ENCODE peak calls at places on chromosomes 6 and 20, in seven cellular contexts. G is lung, S is endothelial cell of umbilical vein, P is spleen, D is mucosa of descending colon, A is kidney epithelial cell, Z is cardiac muscle cell. E is an unnamed sample.

GRCh38 chr6:19444481-19444880 is 392.7 kb upstream of the ID4 start:
- DNase-seq in P (no peak), D (no peak), Z (peak), G (no peak), S (no peak), A (no peak), E (no peak)

GRCh38 chr6:119350202-119351004 is 842 bp upstream of the MAN1A1 start:
- DNase-seq in S (peak), P (no peak), Z (peak), D (no peak), G (peak), A (no peak), E (peak)

GRCh38 chr20:60403105-60403741 is 445.0 kb downstream of the CDH26 start:
- DNase-seq in G (no peak), A (no peak), P (no peak), D (no peak), S (no peak), Z (no peak), E (no peak)

GRCh38 chr6:34412643-34413214 is 13.1 kb downstream of the RPS10 start:
- DNase-seq in S (no peak), G (no peak), Z (peak), P (no peak), D (no peak), A (no peak), E (no peak)

GRCh38 chr6:35014341-35014740 is 125.3 kb downstream of the ANKS1A start:
- DNase-seq in P (no peak), G (no peak), D (no peak), S (no peak), A (no peak), Z (no peak), E (no peak)

GRCh38 chr6:157982297-157982579 is 575 bp downstream of the SYNJ2 start:
- DNase-seq in D (peak), S (peak), G (no peak), P (no peak), A (no peak), Z (peak), E (no peak)

GRCh38 chr6:38270367-38270766 is 369.4 kb downstream of the BTBD9 start:
- DNase-seq in D (no peak), G (no peak), A (no peak), P (no peak), S (no peak), Z (no peak), E (no peak)

GRCh38 chr20:61804896-61805295 is 260.8 kb downstream of the TAF4 start:
- DNase-seq in P (peak), G (no peak), D (peak), A (no peak), Z (no peak), S (no peak), E (no peak)

GRCh38 chr20:49563015-49563980 is 4.6 kb downstream of the PTGIS start:
- DNase-seq in D (no peak), S (no peak), G (no peak), Z (no peak), P (no peak), A (no peak), E (no peak)

GRCh38 chr6:34959221-34959620 is 70.2 kb downstream of the ANKS1A start:
- DNase-seq in S (no peak), Z (no peak), P (no peak), G (no peak), A (no peak), D (no peak), E (no peak)

GRCh38 chr20:33267691-33268090 is 15.3 kb upstream of the BPIFB1 start:
- DNase-seq in G (no peak), S (no peak), D (no peak), A (no peak), P (no peak), Z (no peak), E (no peak)

GRCh38 chr20:63697868-63698545 is 1.6 kb downstream of the TNFRSF6B start:
- DNase-seq in P (peak), A (no peak), Z (no peak), S (no peak), D (no peak), G (no peak), E (no peak)

GRCh38 chr20:63696311-63696627 is 183 bp upstream of the TNFRSF6B start:
- DNase-seq in Z (peak), D (peak), G (no peak), A (no peak), S (no peak), P (peak), E (no peak)

GRCh38 chr20:63697357-63697867 is 960 bp downstream of the TNFRSF6B start:
- DNase-seq in P (peak), S (no peak), D (peak), Z (no peak), G (no peak), A (no peak), E (no peak)

GRCh38 chr20:63695419-63696310 is 787 bp upstream of the TNFRSF6B start:
- DNase-seq in S (no peak), P (no peak), Z (no peak), D (peak), G (no peak), A (no peak), E (no peak)

GRCh38 chr20:63696628-63697356 is at the start of gene TNFRSF6B:
- DNase-seq in S (peak), G (no peak), P (peak), D (peak), A (no peak), Z (no peak), E (no peak)
- H3K4me3 ChIP-seq in S (peak), G (peak), P (peak), D (no peak), A (peak), Z (no peak), E (peak)

GRCh38 chr6:14284969-14285368 is 167.4 kb downstream of the CD83 start:
- DNase-seq in P (no peak), S (no peak), G (no peak), Z (no peak), D (no peak), A (no peak), E (no peak)

GRCh38 chr6:14281831-14282230 is 164.3 kb downstream of the CD83 start:
- DNase-seq in P (no peak), S (no peak), A (no peak), G (no peak), Z (no peak), D (no peak), E (no peak)

GRCh38 chr6:14282854-14283505 is 165.4 kb downstream of the CD83 start:
- DNase-seq in G (no peak), Z (no peak), D (no peak), A (no peak), P (no peak), S (no peak), E (no peak)

GRCh38 chr6:14282326-14282725 is 164.8 kb downstream of the CD83 start:
- DNase-seq in S (no peak), A (no peak), D (no peak), P (no peak), G (no peak), Z (no peak), E (no peak)

GRCh38 chr6:14283600-14284235 is 166.1 kb downstream of the CD83 start:
- DNase-seq in D (no peak), Z (no peak), P (no peak), A (no peak), G (no peak), S (no peak), E (peak)
- TF ChIP-seq CTCF in D (no peak), Z (peak), P (no peak), A (no peak), G (no peak), S (no peak), E (peak)

GRCh38 chr6:84910881-84911607 is 146.6 kb upstream of the TBX18 start:
- DNase-seq in S (peak), A (no peak), D (no peak), P (no peak), G (no peak), Z (no peak), E (no peak)
- H3K4me3 ChIP-seq in S (no peak), A (no peak), D (no peak), P (no peak), G (no peak), Z (no peak), E (no peak)

GRCh38 chr6:160254467-160255312 is 3.9 kb downstream of the SLC22A2 start:
- DNase-seq in A (peak), G (no peak), S (no peak), P (no peak), D (peak), Z (no peak), E (peak)
- TF ChIP-seq CTCF in A (peak), G (no peak), S (no peak), P (no peak), D (no peak), Z (no peak), E (peak)

GRCh38 chr6:26502169-26502568 is 2.1 kb downstream of the BTN1A1 start:
- DNase-seq in P (no peak), Z (no peak), A (no peak), D (no peak), G (no peak), S (no peak), E (no peak)
- H3K4me3 ChIP-seq in P (no peak), Z (peak), A (no peak), D (no peak), G (no peak), S (no peak), E (no peak)

GRCh38 chr20:39429716-39430115 is 467.6 kb downstream of the DHX35 start:
- DNase-seq in G (no peak), D (no peak), S (no peak), P (no peak), A (no peak), Z (no peak), E (peak)
- TF ChIP-seq CTCF in G (no peak), D (no peak), S (no peak), P (no peak), A (peak), Z (no peak), E (peak)

GRCh38 chr6:4929319-4929718 is 74.5 kb downstream of the RPP40 start:
- DNase-seq in S (no peak), P (no peak), G (no peak), D (no peak), Z (peak), A (no peak), E (no peak)

GRCh38 chr6:4931530-4932505 is 72.0 kb downstream of the RPP40 start:
- DNase-seq in P (no peak), D (no peak), S (no peak), G (no peak), Z (peak), A (no peak), E (no peak)

GRCh38 chr6:4925580-4925979 is 78.3 kb downstream of the RPP40 start:
- DNase-seq in S (no peak), A (no peak), P (no peak), Z (no peak), G (no peak), D (no peak), E (no peak)

GRCh38 chr6:4930025-4930692 is 73.7 kb downstream of the RPP40 start:
- DNase-seq in P (no peak), S (no peak), A (no peak), Z (no peak), D (no peak), G (no peak), E (no peak)

DNA sequence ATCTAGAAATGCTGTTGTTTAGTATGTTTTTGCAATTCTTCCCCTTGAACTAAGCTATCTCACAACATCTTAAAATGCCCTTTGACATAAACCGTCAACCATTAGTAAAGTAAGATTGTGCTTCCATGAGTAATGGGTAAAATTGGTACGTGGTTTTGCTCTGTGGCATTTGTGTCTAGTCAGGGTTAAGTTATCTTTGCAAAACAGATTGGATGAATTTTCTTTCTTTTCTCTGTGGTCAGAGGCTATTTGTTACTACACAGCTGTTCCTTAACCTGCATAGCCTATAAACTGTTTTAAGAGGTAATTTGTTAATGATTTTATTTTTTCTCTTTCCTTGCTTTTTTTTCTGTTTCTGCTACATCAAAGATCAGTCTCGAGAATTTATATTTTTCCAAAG is 75.4 kb downstream of the RPP40 start:
- DNase-seq in Z (peak), S (no peak), G (no peak), P (no peak), A (peak), D (no peak), E (no peak)
- H3K4me3 ChIP-seq in Z (no peak), S (no peak), G (no peak), P (no peak), A (no peak), D (no peak), E (no peak)

GRCh38 chr20:44689809-44690208 is 25.4 kb upstream of the CCN5 start:
- DNase-seq in A (no peak), G (no peak), P (no peak), Z (no peak), D (no peak), S (no peak), E (no peak)

GRCh38 chr20:44686934-44687333 is 28.2 kb upstream of the CCN5 start:
- DNase-seq in G (no peak), D (no peak), A (no peak), P (no peak), S (no peak), Z (no peak), E (no peak)

GRCh38 chr20:44691424-44692423 is 23.4 kb upstream of the CCN5 start:
- DNase-seq in P (no peak), D (no peak), Z (peak), S (no peak), G (no peak), A (no peak), E (no peak)

GRCh38 chr20:44690781-44691423 is 24.3 kb upstream of the CCN5 start:
- DNase-seq in Z (peak), D (no peak), P (no peak), A (no peak), G (no peak), S (no peak), E (no peak)

GRCh38 chr20:44688053-44688625 is 27.0 kb upstream of the CCN5 start:
- DNase-seq in G (no peak), P (no peak), S (peak), A (no peak), D (no peak), Z (no peak), E (no peak)
- TF ChIP-seq CTCF in G (no peak), P (no peak), S (no peak), A (no peak), D (no peak), Z (peak), E (no peak)

DNA sequence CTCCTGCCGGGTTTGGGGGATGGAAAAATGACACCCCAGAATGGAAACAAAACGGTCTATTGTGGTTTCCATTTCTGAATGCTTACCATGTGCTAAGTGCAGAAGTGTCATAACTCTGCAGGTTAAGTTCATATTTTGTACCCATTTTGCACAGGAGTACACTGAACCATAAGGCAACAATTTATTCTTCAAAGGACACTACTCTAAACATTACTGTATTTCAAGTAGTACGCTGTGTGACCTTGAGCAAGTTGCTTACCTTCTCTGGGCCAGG is 9.8 kb upstream of the ID1 start:
- DNase-seq in A (no peak), P (no peak), G (no peak), Z (no peak), S (no peak), D (no peak), E (no peak)
- H3K4me3 ChIP-seq in A (no peak), P (no peak), G (no peak), Z (no peak), S (no peak), D (no peak), E (no peak)